ENCODE peak calls at places on chromosomes 2 and 18, in seven cellular contexts. S, T, L, I, V, H and E are unnamed samples.

GRCh38 chr2:171389780-171390179 is 44.0 kb downstream of the METTL8 start:
- DNase-seq in I (no peak), T (no peak), S (no peak), H (no peak), L (no peak), V (no peak), E (no peak)

GRCh38 chr2:197628043-197628500 is 47.3 kb downstream of the RFTN2 start:
- DNase-seq in L (peak), I (no peak), V (no peak), S (no peak), H (peak), T (peak), E (no peak)

GRCh38 chr2:71603311-71603794 is 150.0 kb downstream of the DYSF start:
- DNase-seq in S (no peak), I (no peak), H (peak), T (no peak), V (no peak), L (peak), E (no peak)

GRCh38 chr2:215461836-215462532 is 26.1 kb upstream of the FN1 start:
- DNase-seq in S (no peak), I (no peak), V (no peak), T (no peak), L (no peak), H (no peak), E (no peak)

GRCh38 chr18:25759111-25759510 is 331.3 kb downstream of the SS18 start:
- DNase-seq in T (no peak), H (no peak), I (no peak), L (no peak), V (no peak), S (no peak), E (no peak)

GRCh38 chr2:9590635-9591034 is 35.0 kb upstream of the ADAM17 start:
- DNase-seq in T (no peak), S (no peak), I (no peak), H (no peak), L (no peak), V (no peak), E (no peak)

GRCh38 chr2:65366595-65367125 is 65.7 kb downstream of the SPRED2 start:
- DNase-seq in S (no peak), T (no peak), V (no peak), L (no peak), I (no peak), H (peak), E (peak)

GRCh38 chr2:232689152-232689910 is 7.8 kb upstream of the GIGYF2 start:
- DNase-seq in I (no peak), T (no peak), V (no peak), H (no peak), L (peak), S (no peak), E (no peak)

GRCh38 chr2:129733041-129733440 is 246.4 kb upstream of the RAB6C start:
- DNase-seq in I (no peak), L (peak), T (no peak), S (no peak), V (no peak), H (no peak), E (no peak)

GRCh38 chr2:233818639-233819621 is 35.4 kb downstream of the HJURP start:
- DNase-seq in H (no peak), S (no peak), I (no peak), L (no peak), V (no peak), T (no peak), E (no peak)

GRCh38 chr18:377088-377487 is 109.2 kb upstream of the THOC1 start:
- DNase-seq in V (no peak), L (peak), I (no peak), H (no peak), T (no peak), S (no peak), E (no peak)

GRCh38 chr2:62968668-62969067 is 82.0 kb upstream of the OTX1 start:
- DNase-seq in H (no peak), V (no peak), L (no peak), T (no peak), S (no peak), I (no peak), E (no peak)

GRCh38 chr2:231711677-231712461 is 3.5 kb downstream of the PTMA start:
- DNase-seq in H (no peak), V (no peak), T (no peak), I (no peak), L (no peak), S (no peak), E (no peak)

GRCh38 chr2:218026676-218027425 is 24.1 kb upstream of the TNS1 start:
- DNase-seq in S (no peak), I (no peak), H (no peak), V (no peak), L (peak), T (no peak), E (no peak)

GRCh38 chr2:16739778-16740581 is 74.3 kb upstream of the CYRIA start:
- DNase-seq in H (no peak), V (no peak), I (no peak), L (no peak), T (no peak), S (no peak), E (no peak)

GRCh38 chr18:3683483-3683882 is 233.5 kb downstream of the TGIF1 start:
- DNase-seq in T (no peak), V (no peak), H (no peak), I (no peak), L (no peak), S (no peak), E (no peak)

GRCh38 chr2:181234429-181235410 is 222.5 kb upstream of the ITGA4 start:
- DNase-seq in V (no peak), S (no peak), H (no peak), T (no peak), I (no peak), L (no peak), E (no peak)

GRCh38 chr2:166464187-166464586 is 29.9 kb downstream of the SCN7A start:
- DNase-seq in L (no peak), I (no peak), T (no peak), H (no peak), S (no peak), V (no peak), E (no peak)

GRCh38 chr2:205390866-205391265 is 291.4 kb upstream of the NRP2 start:
- DNase-seq in V (no peak), L (no peak), H (no peak), T (no peak), I (no peak), S (no peak), E (no peak)

GRCh38 chr2:118697771-118698170 is 149.7 kb downstream of the EN1 start:
- DNase-seq in L (no peak), V (no peak), I (no peak), T (no peak), H (no peak), S (no peak), E (no peak)

GRCh38 chr2:173652731-173653426 is 298.2 kb downstream of the CDCA7 start:
- DNase-seq in H (peak), L (no peak), S (peak), I (no peak), T (no peak), V (no peak), E (peak)

GRCh38 chr2:39902103-39902502 is 123.0 kb upstream of the THUMPD2 start:
- DNase-seq in V (no peak), S (no peak), L (no peak), I (no peak), T (no peak), H (peak), E (peak)

GRCh38 chr2:176461686-176462376 is 192.6 kb downstream of the MTX2 start:
- DNase-seq in S (no peak), T (no peak), H (no peak), L (no peak), I (no peak), V (no peak), E (no peak)

GRCh38 chr2:50491541-50492114 is 540.3 kb downstream of the NRXN1 start:
- DNase-seq in T (peak), I (no peak), S (no peak), H (peak), V (no peak), L (no peak), E (peak)

GRCh38 chr18:13273800-13274199 is 55.2 kb downstream of the LDLRAD4 start:
- DNase-seq in H (no peak), L (peak), I (no peak), T (no peak), V (no peak), S (no peak), E (no peak)

GRCh38 chr2:81324046-81324445 is 1019.5 kb upstream of the LRRTM1 start:
- DNase-seq in S (no peak), H (no peak), I (no peak), T (no peak), L (no peak), V (no peak), E (no peak)

GRCh38 chr2:217396165-217396564 is 536.3 kb upstream of the TNP1 start:
- DNase-seq in V (no peak), H (no peak), S (no peak), T (no peak), L (no peak), I (no peak), E (no peak)

GRCh38 chr2:45802739-45803138 is 151.3 kb downstream of the PRKCE start:
- DNase-seq in L (no peak), I (no peak), S (no peak), V (no peak), H (no peak), T (no peak), E (no peak)

GRCh38 chr18:35127201-35127600 is 86.0 kb downstream of the MAPRE2 start:
- DNase-seq in V (no peak), I (no peak), S (no peak), L (no peak), T (no peak), H (no peak), E (no peak)

GRCh38 chr18:56168049-56168781 is 470.2 kb downstream of the TXNL1 start:
- DNase-seq in I (no peak), L (no peak), T (no peak), H (peak), S (no peak), V (no peak), E (peak)

GRCh38 chr2:10549196-10549595 is 101.1 kb upstream of the ODC1 start:
- DNase-seq in V (no peak), L (no peak), I (no peak), T (no peak), H (no peak), S (no peak), E (no peak)

GRCh38 chr2:176092270-176093144 is at the start of gene HOXD13:
- DNase-seq in V (no peak), T (no peak), S (no peak), L (peak), H (no peak), I (no peak), E (no peak)

GRCh38 chr2:8456149-8457091 is 225.4 kb upstream of the ID2 start:
- DNase-seq in I (peak), T (no peak), H (no peak), L (no peak), V (no peak), S (no peak), E (no peak)

GRCh38 chr2:167438206-167438605 is 549.9 kb downstream of the XIRP2 start:
- DNase-seq in S (no peak), H (no peak), L (no peak), I (no peak), T (no peak), V (no peak), E (peak)

GRCh38 chr2:223970343-223971128 is 13.3 kb downstream of the MRPL44 start:
- DNase-seq in L (no peak), V (no peak), I (peak), H (peak), S (no peak), T (peak), E (peak)